ENCODE peak calls at places on chromosomes 16 and 17, in seven cellular contexts. One of them, this sample, is unnamed.

GRCh38 chr16:2724816-2725348 is 4.9 kb upstream of the PRSS27 start:
- DNase-seq in LoVo: no peak
- DNase-seq in GM12865: no peak
- DNase-seq in fibroblast of the aortic adventitia: no peak
- DNase-seq in AG10803: no peak
- DNase-seq in A673: no peak
- DNase-seq in ACHN: no peak
- DNase-seq in this sample: no peak

GRCh38 chr16:80586476-80586875 is 45.7 kb downstream of the DYNLRB2 start:
- DNase-seq in A673: no peak
- DNase-seq in AG10803: peak; percentile 12
- DNase-seq in GM12865: no peak
- DNase-seq in LoVo: no peak
- DNase-seq in fibroblast of the aortic adventitia: no peak
- DNase-seq in ACHN: no peak
- DNase-seq in this sample: no peak

GRCh38 chr17:36074365-36074764 is 10.3 kb downstream of the CCL18 start:
- DNase-seq in A673: no peak
- DNase-seq in LoVo: no peak
- DNase-seq in GM12865: peak; percentile 70
- DNase-seq in AG10803: no peak
- DNase-seq in ACHN: no peak
- DNase-seq in fibroblast of the aortic adventitia: no peak
- DNase-seq in this sample: no peak

GRCh38 chr16:84461029-84461415 is 43.4 kb downstream of the MEAK7 start:
- DNase-seq in fibroblast of the aortic adventitia: no peak
- DNase-seq in ACHN: no peak
- DNase-seq in AG10803: no peak
- DNase-seq in GM12865: no peak
- DNase-seq in A673: no peak
- DNase-seq in LoVo: no peak
- DNase-seq in this sample: no peak

GRCh38 chr17:50129303-50129945 is 536 bp downstream of the SAMD14 start:
- DNase-seq in LoVo: no peak
- DNase-seq in ACHN: no peak
- DNase-seq in GM12865: peak; percentile 60
- DNase-seq in fibroblast of the aortic adventitia: no peak
- DNase-seq in A673: peak; percentile 89
- DNase-seq in AG10803: peak; percentile 63
- DNase-seq in this sample: peak; percentile 35

GRCh38 chr16:68445458-68445857 is 2.9 kb downstream of the SMPD3 start:
- DNase-seq in LoVo: no peak
- DNase-seq in fibroblast of the aortic adventitia: no peak
- DNase-seq in GM12865: peak; percentile 80
- DNase-seq in A673: peak; percentile 80
- DNase-seq in ACHN: peak; percentile 77
- DNase-seq in AG10803: no peak
- DNase-seq in this sample: peak; percentile 65

GRCh38 chr16:89722392-89723278 is 1.3 kb downstream of the ZNF276 start:
- DNase-seq in LoVo: peak; percentile 82
- DNase-seq in ACHN: no peak
- DNase-seq in AG10803: no peak
- DNase-seq in A673: peak; percentile 68
- DNase-seq in fibroblast of the aortic adventitia: peak; percentile 31
- DNase-seq in GM12865: peak; percentile 93
- DNase-seq in this sample: peak; percentile 86

GRCh38 chr16:58413359-58413758 is 21.1 kb downstream of the GINS3 start:
- DNase-seq in GM12865: no peak
- DNase-seq in fibroblast of the aortic adventitia: no peak
- DNase-seq in AG10803: no peak
- DNase-seq in LoVo: no peak
- DNase-seq in A673: no peak
- DNase-seq in ACHN: no peak
- DNase-seq in this sample: no peak

GRCh38 chr17:67058036-67058435 is 13.7 kb downstream of the CACNG1 start:
- DNase-seq in LoVo: no peak
- DNase-seq in A673: no peak
- DNase-seq in AG10803: no peak
- DNase-seq in ACHN: no peak
- DNase-seq in fibroblast of the aortic adventitia: no peak
- DNase-seq in GM12865: no peak
- DNase-seq in this sample: no peak

GRCh38 chr17:1323336-1323735 is 43.9 kb downstream of the TRARG1 start:
- DNase-seq in GM12865: no peak
- DNase-seq in AG10803: no peak
- DNase-seq in fibroblast of the aortic adventitia: peak; percentile 23
- DNase-seq in A673: no peak
- DNase-seq in LoVo: no peak
- DNase-seq in ACHN: no peak
- DNase-seq in this sample: no peak

GRCh38 chr17:34703533-34703932 is 124.2 kb downstream of the TMEM132E start:
- DNase-seq in A673: peak; percentile 48
- DNase-seq in AG10803: peak; percentile 17
- DNase-seq in LoVo: peak; percentile 32
- DNase-seq in fibroblast of the aortic adventitia: peak; percentile 55
- DNase-seq in GM12865: peak; percentile 54
- DNase-seq in ACHN: peak; percentile 65
- DNase-seq in this sample: peak; percentile 70

GRCh38 chr16:1541293-1542165 is 8.1 kb downstream of the TMEM204 start:
- DNase-seq in fibroblast of the aortic adventitia: no peak
- DNase-seq in LoVo: no peak
- DNase-seq in GM12865: no peak
- DNase-seq in AG10803: no peak
- DNase-seq in ACHN: no peak
- DNase-seq in A673: no peak
- DNase-seq in this sample: no peak

GRCh38 chr17:42403150-42403549 is 14.9 kb upstream of the STAT3 start:
- DNase-seq in A673: peak; percentile 15
- DNase-seq in LoVo: no peak
- DNase-seq in ACHN: no peak
- DNase-seq in fibroblast of the aortic adventitia: no peak
- DNase-seq in AG10803: no peak
- DNase-seq in GM12865: peak; percentile 72
- DNase-seq in this sample: peak; percentile 69

GRCh38 chr17:79038545-79039135 is 14.7 kb downstream of the C1QTNF1 start:
- DNase-seq in ACHN: no peak
- DNase-seq in LoVo: no peak
- DNase-seq in AG10803: peak; percentile 99
- DNase-seq in GM12865: peak; percentile 67
- DNase-seq in A673: no peak
- DNase-seq in fibroblast of the aortic adventitia: peak; percentile 100
- DNase-seq in this sample: no peak

GRCh38 chr17:73798111-73798748 is 154.0 kb upstream of the SDK2 start:
- DNase-seq in LoVo: peak; percentile 43
- DNase-seq in fibroblast of the aortic adventitia: peak; percentile 85
- DNase-seq in ACHN: peak; percentile 97
- DNase-seq in A673: no peak
- DNase-seq in AG10803: peak; percentile 99
- DNase-seq in GM12865: no peak
- DNase-seq in this sample: peak; percentile 50

GRCh38 chr16:81544261-81544660 is 99.7 kb downstream of the CMIP start:
- DNase-seq in LoVo: no peak
- DNase-seq in ACHN: no peak
- DNase-seq in fibroblast of the aortic adventitia: no peak
- DNase-seq in A673: no peak
- DNase-seq in AG10803: no peak
- DNase-seq in GM12865: no peak
- DNase-seq in this sample: no peak

GRCh38 chr17:46742539-46743270 is 75.8 kb downstream of the WNT3 start:
- DNase-seq in GM12865: no peak
- DNase-seq in ACHN: peak; percentile 88
- DNase-seq in AG10803: peak; percentile 82
- DNase-seq in LoVo: peak; percentile 79
- DNase-seq in A673: no peak
- DNase-seq in fibroblast of the aortic adventitia: peak; percentile 76
- DNase-seq in this sample: peak; percentile 84

GRCh38 chr17:66737524-66737923 is 97.4 kb upstream of the CACNG5 start:
- DNase-seq in A673: peak; percentile 34
- DNase-seq in LoVo: no peak
- DNase-seq in ACHN: no peak
- DNase-seq in GM12865: no peak
- DNase-seq in AG10803: peak; percentile 73
- DNase-seq in fibroblast of the aortic adventitia: peak; percentile 83
- DNase-seq in this sample: no peak

GRCh38 chr16:19379838-19380237 is 37.8 kb upstream of the TMC5 start:
- DNase-seq in fibroblast of the aortic adventitia: no peak
- DNase-seq in ACHN: no peak
- DNase-seq in AG10803: no peak
- DNase-seq in LoVo: no peak
- DNase-seq in A673: no peak
- DNase-seq in GM12865: no peak
- DNase-seq in this sample: no peak

GRCh38 chr17:56896217-56896967 is 17.5 kb downstream of the TRIM25 start:
- DNase-seq in fibroblast of the aortic adventitia: no peak
- DNase-seq in AG10803: no peak
- DNase-seq in ACHN: no peak
- DNase-seq in A673: no peak
- DNase-seq in LoVo: no peak
- DNase-seq in GM12865: no peak
- DNase-seq in this sample: no peak

This sample was measured in Calu3.